ENCODE peak calls at places on chromosome 4, in four cellular contexts. M is left ventricle myocardium inferior, Y is progenitor cell of endocrine pancreas, T is ovary. R is an unnamed sample.

GRCh38 chr4:743463-744211 is 38.0 kb downstream of the PCGF3 start:
- DNase-seq in M (no peak), Y (no peak), T (no peak), R (no peak)

GRCh38 chr4:2798399-2799301 is 5.8 kb downstream of the SH3BP2 start:
- DNase-seq in Y (no peak), T (peak), M (peak), R (no peak)

GRCh38 chr4:20351360-20352171 is 99.9 kb downstream of the SLIT2 start:
- DNase-seq in Y (no peak), M (no peak), T (no peak), R (no peak)

GRCh38 chr4:82524570-82525152 is 37.1 kb downstream of the TMEM150C start:
- DNase-seq in M (no peak), T (no peak), Y (no peak), R (no peak)

GRCh38 chr4:122548452-122548851 is 72.4 kb downstream of the IL21 start:
- DNase-seq in Y (no peak), T (no peak), M (no peak), R (no peak)

GRCh38 chr4:135267148-135267878 is 1065.7 kb upstream of the PABPC4L start:
- DNase-seq in Y (no peak), T (no peak), M (no peak), R (no peak)

GRCh38 chr4:13248621-13249298 is 235.4 kb downstream of the RAB28 start:
- DNase-seq in Y (no peak), T (no peak), M (no peak), R (no peak)

GRCh38 chr4:156029691-156030090 is 76.0 kb upstream of the CTSO start:
- DNase-seq in Y (no peak), T (no peak), M (no peak), R (no peak)

GRCh38 chr4:140019619-140020367 is 134.2 kb downstream of the MAML3 start:
- DNase-seq in T (no peak), Y (no peak), M (no peak), R (no peak)

GRCh38 chr4:100257567-100257966 is 67.3 kb upstream of the DDIT4L start:
- DNase-seq in M (no peak), T (no peak), Y (no peak), R (no peak)

GRCh38 chr4:54708339-54709279 is 50.9 kb downstream of the KIT start:
- DNase-seq in Y (no peak), T (no peak), M (no peak), R (no peak)

GRCh38 chr4:17186916-17187315 is 288.5 kb upstream of the LDB2 start:
- DNase-seq in T (no peak), Y (no peak), M (peak), R (no peak)

GRCh38 chr4:137420901-137421384 is 111.4 kb downstream of the PCDH18 start:
- DNase-seq in M (no peak), Y (no peak), T (no peak), R (no peak)

GRCh38 chr4:72391281-72391680 is 177.7 kb downstream of the ADAMTS3 start:
- DNase-seq in M (no peak), T (no peak), Y (no peak), R (no peak)

GRCh38 chr4:148632476-148632875 is 190.3 kb upstream of the NR3C2 start:
- DNase-seq in Y (no peak), M (no peak), T (no peak), R (no peak)

GRCh38 chr4:24322517-24322916 is 261.8 kb downstream of the DHX15 start:
- DNase-seq in M (no peak), Y (no peak), T (no peak), R (no peak)

GRCh38 chr4:76803522-76803921 is 94.4 kb downstream of the SOWAHB start:
- DNase-seq in T (no peak), M (no peak), Y (no peak), R (no peak)

GRCh38 chr4:133208694-133209285 is 59.7 kb downstream of the PCDH10 start:
- DNase-seq in M (no peak), T (no peak), Y (no peak), R (no peak)
- TF ChIP-seq CTCF in M (no peak), T (no peak), Y (no peak), R (no peak)

GRCh38 chr4:80082693-80083092 is 9.7 kb upstream of the ANTXR2 start:
- DNase-seq in M (no peak), Y (no peak), T (no peak), R (no peak)
- TF ChIP-seq CTCF in M (no peak), Y (no peak), T (no peak), R (no peak)

GRCh38 chr4:6689506-6689960 is 4.1 kb upstream of the S100P start:
- DNase-seq in M (no peak), Y (no peak), T (no peak), R (no peak)

GRCh38 chr4:6688879-6689505 is 4.7 kb upstream of the S100P start:
- DNase-seq in M (no peak), Y (peak), T (no peak), R (peak)

GRCh38 chr4:6686104-6686787 is 7.4 kb upstream of the S100P start:
- DNase-seq in T (no peak), Y (no peak), M (no peak), R (no peak)

GRCh38 chr4:6684656-6685055 is 9.0 kb upstream of the S100P start:
- DNase-seq in T (no peak), M (no peak), Y (no peak), R (no peak)

GRCh38 chr4:6687947-6688878 is 5.5 kb upstream of the S100P start:
- DNase-seq in M (no peak), Y (no peak), T (no peak), R (no peak)
- TF ChIP-seq CTCF in M (no peak), Y (peak), T (no peak), R (no peak)

GRCh38 chr4:188408244-188409067 is 269.2 kb downstream of the TRIML1 start:
- DNase-seq in M (no peak), Y (no peak), T (no peak), R (no peak)

GRCh38 chr4:188412499-188412898 is 273.3 kb downstream of the TRIML1 start:
- DNase-seq in M (no peak), Y (no peak), T (no peak), R (no peak)

GRCh38 chr4:188411805-188412204 is 272.6 kb downstream of the TRIML1 start:
- DNase-seq in T (peak), M (no peak), Y (no peak), R (no peak)

GRCh38 chr4:188417181-188417580 is 277.9 kb downstream of the TRIML1 start:
- DNase-seq in M (no peak), T (no peak), Y (no peak), R (no peak)

GRCh38 chr4:188414441-188414840 is 275.2 kb downstream of the TRIML1 start:
- DNase-seq in Y (no peak), M (no peak), T (no peak), R (no peak)
- TF ChIP-seq CTCF in Y (no peak), M (no peak), T (no peak), R (no peak)

DNA sequence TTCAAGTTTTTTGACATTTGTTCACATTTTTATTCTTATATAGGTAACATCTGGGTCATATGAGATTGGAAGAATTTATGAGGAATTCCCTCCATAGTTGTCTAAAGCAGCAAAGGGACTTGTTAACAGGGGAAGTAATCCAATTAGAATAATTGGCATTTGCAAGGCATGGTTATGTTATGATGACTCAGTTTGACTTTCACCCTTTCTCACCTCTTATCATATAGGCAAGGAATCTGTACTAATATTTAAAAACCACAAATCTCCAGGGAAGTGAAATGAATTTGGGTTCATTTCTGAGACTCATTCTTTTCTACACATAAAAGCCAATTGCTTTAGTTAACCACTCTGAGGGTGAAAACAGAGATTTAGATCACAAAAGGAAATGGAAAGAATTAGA is 281.5 kb upstream of the DKK2 start:
- DNase-seq in T (no peak), Y (no peak), M (no peak), R (no peak)
- TF ChIP-seq CTCF in T (no peak), Y (no peak), M (no peak), R (no peak)

DNA sequence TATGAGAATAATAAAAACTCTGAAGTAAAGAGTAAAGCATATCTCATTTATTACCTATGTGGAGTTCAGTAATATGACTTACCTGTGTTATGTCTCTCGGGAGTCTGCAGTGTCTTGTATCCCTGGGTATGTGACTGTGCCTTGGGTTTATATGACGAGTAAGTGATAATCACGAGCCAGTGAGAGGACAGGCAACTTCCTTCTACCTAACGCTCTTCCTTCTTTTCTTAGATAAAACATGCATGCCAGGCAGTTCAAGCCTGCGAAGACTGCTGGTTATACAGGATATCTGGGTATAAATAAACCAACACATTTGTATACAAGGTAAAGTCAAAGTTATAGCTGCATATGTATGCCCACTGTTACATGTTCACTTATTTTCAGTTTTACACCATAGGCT is at the start of gene HPGDS:
- DNase-seq in T (no peak), M (no peak), Y (no peak), R (no peak)
- TF ChIP-seq CTCF in T (no peak), M (no peak), Y (no peak), R (no peak)

GRCh38 chr4:51930557-51930956 is 87.6 kb downstream of the DCUN1D4 start:
- DNase-seq in T (no peak), Y (no peak), M (no peak), R (no peak)

GRCh38 chr4:51932684-51933083 is 87.5 kb downstream of the LRRC66 start:
- DNase-seq in T (no peak), M (no peak), Y (no peak), R (no peak)

GRCh38 chr4:51931461-51931860 is 88.5 kb downstream of the DCUN1D4 start:
- DNase-seq in T (no peak), M (no peak), Y (no peak), R (no peak)

GRCh38 chr4:51932261-51932660 is 87.9 kb downstream of the LRRC66 start:
- DNase-seq in T (no peak), M (no peak), Y (no peak), R (no peak)
- TF ChIP-seq CTCF in T (no peak), M (no peak), Y (no peak), R (no peak)

R was measured in neural crest cell.